ENCODE peak calls at places on chromosomes 5 and 9, in nine cellular contexts. One of them, this sample, is unnamed.

GRCh38 chr5:97417977-97418376 is 234.9 kb upstream of the RIOK2 start:
- DNase-seq in HL-60: no peak
- DNase-seq in amniotic stem cell: no peak
- DNase-seq in T-helper 1 cell: no peak
- DNase-seq in stimulated activated CD8-positive, alpha-beta memory T cell treated with anti-CD3 and anti-CD28 coated beads, Interleukin-15, amount 100 ng/mL, for 1 hour: no peak
- DNase-seq in psoas muscle: no peak
- DNase-seq in ELF-1: no peak
- DNase-seq in left cardiac atrium: no peak
- DNase-seq in fibroblast of lung: no peak
- DNase-seq in this sample: no peak

GRCh38 chr5:86881493-86882090 is 263.9 kb downstream of the COX7C start:
- DNase-seq in HL-60: no peak
- DNase-seq in amniotic stem cell: no peak
- DNase-seq in T-helper 1 cell: no peak
- DNase-seq in stimulated activated CD8-positive, alpha-beta memory T cell treated with anti-CD3 and anti-CD28 coated beads, Interleukin-15, amount 100 ng/mL, for 1 hour: no peak
- DNase-seq in psoas muscle: no peak
- DNase-seq in ELF-1: peak
- DNase-seq in left cardiac atrium: no peak
- DNase-seq in fibroblast of lung: no peak
- DNase-seq in this sample: no peak

GRCh38 chr9:136567651-136568287 is 21.9 kb upstream of the NOTCH1 start:
- DNase-seq in HL-60: no peak
- DNase-seq in amniotic stem cell: no peak
- DNase-seq in T-helper 1 cell: no peak
- DNase-seq in stimulated activated CD8-positive, alpha-beta memory T cell treated with anti-CD3 and anti-CD28 coated beads, Interleukin-15, amount 100 ng/mL, for 1 hour: no peak
- DNase-seq in psoas muscle: peak
- DNase-seq in ELF-1: peak
- DNase-seq in left cardiac atrium: peak
- DNase-seq in fibroblast of lung: peak
- DNase-seq in this sample: no peak

GRCh38 chr9:78713746-78714405 is 417.0 kb downstream of the PSAT1 start:
- DNase-seq in HL-60: no peak
- DNase-seq in amniotic stem cell: no peak
- DNase-seq in T-helper 1 cell: no peak
- DNase-seq in stimulated activated CD8-positive, alpha-beta memory T cell treated with anti-CD3 and anti-CD28 coated beads, Interleukin-15, amount 100 ng/mL, for 1 hour: no peak
- DNase-seq in psoas muscle: no peak
- DNase-seq in ELF-1: no peak
- DNase-seq in left cardiac atrium: no peak
- DNase-seq in fibroblast of lung: no peak
- DNase-seq in this sample: no peak

GRCh38 chr9:129557192-129558036 is 63.5 kb downstream of the C9orf50 start:
- DNase-seq in HL-60: no peak
- DNase-seq in amniotic stem cell: no peak
- DNase-seq in T-helper 1 cell: no peak
- DNase-seq in stimulated activated CD8-positive, alpha-beta memory T cell treated with anti-CD3 and anti-CD28 coated beads, Interleukin-15, amount 100 ng/mL, for 1 hour: no peak
- DNase-seq in psoas muscle: no peak
- DNase-seq in ELF-1: peak
- DNase-seq in left cardiac atrium: peak
- DNase-seq in fibroblast of lung: peak
- DNase-seq in this sample: no peak

GRCh38 chr5:115342593-115343377 is 46.3 kb upstream of the CCDC112 start:
- DNase-seq in HL-60: no peak
- DNase-seq in amniotic stem cell: no peak
- DNase-seq in T-helper 1 cell: no peak
- DNase-seq in stimulated activated CD8-positive, alpha-beta memory T cell treated with anti-CD3 and anti-CD28 coated beads, Interleukin-15, amount 100 ng/mL, for 1 hour: no peak
- DNase-seq in psoas muscle: no peak
- DNase-seq in ELF-1: no peak
- DNase-seq in left cardiac atrium: no peak
- DNase-seq in fibroblast of lung: no peak
- DNase-seq in this sample: no peak

GRCh38 chr5:177294632-177295031 is 8.9 kb downstream of the RAB24 start:
- DNase-seq in HL-60: no peak
- DNase-seq in amniotic stem cell: no peak
- DNase-seq in T-helper 1 cell: no peak
- DNase-seq in stimulated activated CD8-positive, alpha-beta memory T cell treated with anti-CD3 and anti-CD28 coated beads, Interleukin-15, amount 100 ng/mL, for 1 hour: no peak
- DNase-seq in psoas muscle: no peak
- DNase-seq in ELF-1: no peak
- DNase-seq in left cardiac atrium: no peak
- DNase-seq in fibroblast of lung: no peak
- DNase-seq in this sample: no peak

GRCh38 chr9:69180670-69181069 is 6.6 kb downstream of the TJP2 start:
- DNase-seq in HL-60: peak
- DNase-seq in amniotic stem cell: peak
- DNase-seq in T-helper 1 cell: peak
- DNase-seq in stimulated activated CD8-positive, alpha-beta memory T cell treated with anti-CD3 and anti-CD28 coated beads, Interleukin-15, amount 100 ng/mL, for 1 hour: peak
- DNase-seq in psoas muscle: no peak
- DNase-seq in ELF-1: no peak
- DNase-seq in left cardiac atrium: peak
- DNase-seq in fibroblast of lung: peak
- DNase-seq in this sample: no peak

GRCh38 chr5:98927242-98927987 is 1.4 kb downstream of the CHD1 start:
- DNase-seq in HL-60: no peak
- DNase-seq in amniotic stem cell: no peak
- DNase-seq in T-helper 1 cell: peak
- DNase-seq in stimulated activated CD8-positive, alpha-beta memory T cell treated with anti-CD3 and anti-CD28 coated beads, Interleukin-15, amount 100 ng/mL, for 1 hour: peak
- DNase-seq in psoas muscle: no peak
- DNase-seq in ELF-1: peak
- DNase-seq in left cardiac atrium: peak
- DNase-seq in fibroblast of lung: peak
- DNase-seq in this sample: peak

GRCh38 chr9:116234091-116234490 is 80.5 kb downstream of the PAPPA start:
- DNase-seq in HL-60: no peak
- DNase-seq in amniotic stem cell: peak
- DNase-seq in T-helper 1 cell: no peak
- DNase-seq in stimulated activated CD8-positive, alpha-beta memory T cell treated with anti-CD3 and anti-CD28 coated beads, Interleukin-15, amount 100 ng/mL, for 1 hour: no peak
- DNase-seq in psoas muscle: no peak
- DNase-seq in ELF-1: peak
- DNase-seq in left cardiac atrium: no peak
- DNase-seq in fibroblast of lung: peak
- DNase-seq in this sample: no peak

GRCh38 chr9:35035851-35036701 is 36.3 kb downstream of the VCP start:
- DNase-seq in HL-60: no peak
- DNase-seq in amniotic stem cell: no peak
- DNase-seq in T-helper 1 cell: peak
- DNase-seq in stimulated activated CD8-positive, alpha-beta memory T cell treated with anti-CD3 and anti-CD28 coated beads, Interleukin-15, amount 100 ng/mL, for 1 hour: no peak
- DNase-seq in psoas muscle: peak
- DNase-seq in ELF-1: peak
- DNase-seq in left cardiac atrium: peak
- DNase-seq in fibroblast of lung: peak
- DNase-seq in this sample: no peak

GRCh38 chr5:75611324-75612210 is at the start of gene ANKDD1B:
- DNase-seq in HL-60: no peak
- DNase-seq in amniotic stem cell: no peak
- DNase-seq in T-helper 1 cell: no peak
- DNase-seq in stimulated activated CD8-positive, alpha-beta memory T cell treated with anti-CD3 and anti-CD28 coated beads, Interleukin-15, amount 100 ng/mL, for 1 hour: no peak
- DNase-seq in psoas muscle: peak
- DNase-seq in ELF-1: peak
- DNase-seq in left cardiac atrium: peak
- DNase-seq in fibroblast of lung: peak
- DNase-seq in this sample: no peak

GRCh38 chr5:93611900-93612898 is 29.2 kb downstream of the NR2F1 start:
- DNase-seq in HL-60: no peak
- DNase-seq in amniotic stem cell: no peak
- DNase-seq in T-helper 1 cell: no peak
- DNase-seq in stimulated activated CD8-positive, alpha-beta memory T cell treated with anti-CD3 and anti-CD28 coated beads, Interleukin-15, amount 100 ng/mL, for 1 hour: no peak
- DNase-seq in psoas muscle: no peak
- DNase-seq in ELF-1: peak
- DNase-seq in left cardiac atrium: no peak
- DNase-seq in fibroblast of lung: peak
- DNase-seq in this sample: no peak

GRCh38 chr5:14406554-14406849 is 175.1 kb upstream of the OTULINL start:
- DNase-seq in HL-60: no peak
- DNase-seq in amniotic stem cell: peak
- DNase-seq in T-helper 1 cell: no peak
- DNase-seq in stimulated activated CD8-positive, alpha-beta memory T cell treated with anti-CD3 and anti-CD28 coated beads, Interleukin-15, amount 100 ng/mL, for 1 hour: no peak
- DNase-seq in psoas muscle: no peak
- DNase-seq in ELF-1: no peak
- DNase-seq in left cardiac atrium: no peak
- DNase-seq in fibroblast of lung: peak
- DNase-seq in this sample: no peak

GRCh38 chr9:82606761-82607382 is 456.1 kb downstream of the RASEF start:
- DNase-seq in HL-60: peak
- DNase-seq in amniotic stem cell: peak
- DNase-seq in T-helper 1 cell: no peak
- DNase-seq in stimulated activated CD8-positive, alpha-beta memory T cell treated with anti-CD3 and anti-CD28 coated beads, Interleukin-15, amount 100 ng/mL, for 1 hour: no peak
- DNase-seq in psoas muscle: no peak
- DNase-seq in ELF-1: peak
- DNase-seq in left cardiac atrium: no peak
- DNase-seq in fibroblast of lung: peak
- DNase-seq in this sample: no peak

GRCh38 chr9:134455951-134456739 is 129.9 kb downstream of the RXRA start:
- DNase-seq in HL-60: peak
- DNase-seq in amniotic stem cell: peak
- DNase-seq in T-helper 1 cell: peak
- DNase-seq in stimulated activated CD8-positive, alpha-beta memory T cell treated with anti-CD3 and anti-CD28 coated beads, Interleukin-15, amount 100 ng/mL, for 1 hour: peak
- DNase-seq in psoas muscle: peak
- DNase-seq in ELF-1: peak
- DNase-seq in left cardiac atrium: peak
- DNase-seq in fibroblast of lung: peak
- DNase-seq in this sample: peak

GRCh38 chr9:13244190-13244589 is 35.3 kb downstream of the MPDZ start:
- DNase-seq in HL-60: no peak
- DNase-seq in amniotic stem cell: no peak
- DNase-seq in T-helper 1 cell: no peak
- DNase-seq in stimulated activated CD8-positive, alpha-beta memory T cell treated with anti-CD3 and anti-CD28 coated beads, Interleukin-15, amount 100 ng/mL, for 1 hour: no peak
- DNase-seq in psoas muscle: no peak
- DNase-seq in ELF-1: no peak
- DNase-seq in left cardiac atrium: no peak
- DNase-seq in fibroblast of lung: no peak
- DNase-seq in this sample: no peak

GRCh38 chr5:140011297-140011802 is 31.7 kb downstream of the NRG2 start:
- DNase-seq in HL-60: no peak
- DNase-seq in amniotic stem cell: no peak
- DNase-seq in T-helper 1 cell: no peak
- DNase-seq in stimulated activated CD8-positive, alpha-beta memory T cell treated with anti-CD3 and anti-CD28 coated beads, Interleukin-15, amount 100 ng/mL, for 1 hour: no peak
- DNase-seq in psoas muscle: peak
- DNase-seq in ELF-1: no peak
- DNase-seq in left cardiac atrium: no peak
- DNase-seq in fibroblast of lung: no peak
- DNase-seq in this sample: no peak

GRCh38 chr9:131733601-131734061 is 6.2 kb downstream of the RAPGEF1 start:
- DNase-seq in HL-60: no peak
- DNase-seq in amniotic stem cell: peak
- DNase-seq in T-helper 1 cell: peak
- DNase-seq in stimulated activated CD8-positive, alpha-beta memory T cell treated with anti-CD3 and anti-CD28 coated beads, Interleukin-15, amount 100 ng/mL, for 1 hour: no peak
- DNase-seq in psoas muscle: peak
- DNase-seq in ELF-1: peak
- DNase-seq in left cardiac atrium: peak
- DNase-seq in fibroblast of lung: peak
- DNase-seq in this sample: peak

GRCh38 chr5:65722575-65723424 is 795 bp downstream of the NLN start:
- DNase-seq in HL-60: no peak
- DNase-seq in amniotic stem cell: no peak
- DNase-seq in T-helper 1 cell: no peak
- DNase-seq in stimulated activated CD8-positive, alpha-beta memory T cell treated with anti-CD3 and anti-CD28 coated beads, Interleukin-15, amount 100 ng/mL, for 1 hour: no peak
- DNase-seq in psoas muscle: no peak
- DNase-seq in ELF-1: peak
- DNase-seq in left cardiac atrium: peak
- DNase-seq in fibroblast of lung: peak
- DNase-seq in this sample: no peak

GRCh38 chr9:134206317-134207300 is 42.2 kb upstream of the RNU6ATAC start:
- DNase-seq in HL-60: no peak
- DNase-seq in amniotic stem cell: no peak
- DNase-seq in T-helper 1 cell: no peak
- DNase-seq in stimulated activated CD8-positive, alpha-beta memory T cell treated with anti-CD3 and anti-CD28 coated beads, Interleukin-15, amount 100 ng/mL, for 1 hour: no peak
- DNase-seq in psoas muscle: peak
- DNase-seq in ELF-1: no peak
- DNase-seq in left cardiac atrium: peak
- DNase-seq in fibroblast of lung: no peak
- DNase-seq in this sample: no peak

GRCh38 chr5:68336200-68336599 is 120.6 kb downstream of the PIK3R1 start:
- DNase-seq in HL-60: no peak
- DNase-seq in amniotic stem cell: no peak
- DNase-seq in T-helper 1 cell: no peak
- DNase-seq in stimulated activated CD8-positive, alpha-beta memory T cell treated with anti-CD3 and anti-CD28 coated beads, Interleukin-15, amount 100 ng/mL, for 1 hour: no peak
- DNase-seq in psoas muscle: no peak
- DNase-seq in ELF-1: no peak
- DNase-seq in left cardiac atrium: no peak
- DNase-seq in fibroblast of lung: no peak
- DNase-seq in this sample: no peak

GRCh38 chr5:155529366-155529765 is 515.8 kb downstream of the KIF4B start:
- DNase-seq in HL-60: no peak
- DNase-seq in amniotic stem cell: no peak
- DNase-seq in T-helper 1 cell: no peak
- DNase-seq in stimulated activated CD8-positive, alpha-beta memory T cell treated with anti-CD3 and anti-CD28 coated beads, Interleukin-15, amount 100 ng/mL, for 1 hour: no peak
- DNase-seq in psoas muscle: no peak
- DNase-seq in ELF-1: peak
- DNase-seq in left cardiac atrium: no peak
- DNase-seq in fibroblast of lung: no peak
- DNase-seq in this sample: no peak

GRCh38 chr5:154395407-154396106 is 50.2 kb upstream of the SAP30L start:
- DNase-seq in HL-60: no peak
- DNase-seq in amniotic stem cell: no peak
- DNase-seq in T-helper 1 cell: no peak
- DNase-seq in stimulated activated CD8-positive, alpha-beta memory T cell treated with anti-CD3 and anti-CD28 coated beads, Interleukin-15, amount 100 ng/mL, for 1 hour: no peak
- DNase-seq in psoas muscle: peak
- DNase-seq in ELF-1: peak
- DNase-seq in left cardiac atrium: peak
- DNase-seq in fibroblast of lung: no peak
- DNase-seq in this sample: no peak

GRCh38 chr9:121261107-121261460 is 6.9 kb upstream of the GSN start:
- DNase-seq in HL-60: no peak
- DNase-seq in amniotic stem cell: no peak
- DNase-seq in T-helper 1 cell: no peak
- DNase-seq in stimulated activated CD8-positive, alpha-beta memory T cell treated with anti-CD3 and anti-CD28 coated beads, Interleukin-15, amount 100 ng/mL, for 1 hour: no peak
- DNase-seq in psoas muscle: peak
- DNase-seq in ELF-1: peak
- DNase-seq in left cardiac atrium: no peak
- DNase-seq in fibroblast of lung: peak
- DNase-seq in this sample: no peak

GRCh38 chr5:116719087-116719486 is 144.5 kb upstream of the SEMA6A start:
- DNase-seq in HL-60: no peak
- DNase-seq in amniotic stem cell: no peak
- DNase-seq in T-helper 1 cell: no peak
- DNase-seq in stimulated activated CD8-positive, alpha-beta memory T cell treated with anti-CD3 and anti-CD28 coated beads, Interleukin-15, amount 100 ng/mL, for 1 hour: no peak
- DNase-seq in psoas muscle: no peak
- DNase-seq in ELF-1: no peak
- DNase-seq in left cardiac atrium: no peak
- DNase-seq in fibroblast of lung: no peak
- DNase-seq in this sample: no peak

GRCh38 chr5:157049605-157050004 is 9.3 kb downstream of the HAVCR1 start:
- DNase-seq in HL-60: no peak
- DNase-seq in amniotic stem cell: no peak
- DNase-seq in T-helper 1 cell: no peak
- DNase-seq in stimulated activated CD8-positive, alpha-beta memory T cell treated with anti-CD3 and anti-CD28 coated beads, Interleukin-15, amount 100 ng/mL, for 1 hour: no peak
- DNase-seq in psoas muscle: no peak
- DNase-seq in ELF-1: peak
- DNase-seq in left cardiac atrium: no peak
- DNase-seq in fibroblast of lung: no peak
- DNase-seq in this sample: no peak

GRCh38 chr9:88816141-88816540 is 175.1 kb upstream of the S1PR3 start:
- DNase-seq in HL-60: no peak
- DNase-seq in amniotic stem cell: no peak
- DNase-seq in T-helper 1 cell: no peak
- DNase-seq in stimulated activated CD8-positive, alpha-beta memory T cell treated with anti-CD3 and anti-CD28 coated beads, Interleukin-15, amount 100 ng/mL, for 1 hour: no peak
- DNase-seq in psoas muscle: no peak
- DNase-seq in ELF-1: no peak
- DNase-seq in left cardiac atrium: no peak
- DNase-seq in fibroblast of lung: no peak
- DNase-seq in this sample: no peak

GRCh38 chr5:143400541-143401252 is 2.8 kb downstream of the NR3C1 start:
- DNase-seq in HL-60: no peak
- DNase-seq in amniotic stem cell: no peak
- DNase-seq in T-helper 1 cell: no peak
- DNase-seq in stimulated activated CD8-positive, alpha-beta memory T cell treated with anti-CD3 and anti-CD28 coated beads, Interleukin-15, amount 100 ng/mL, for 1 hour: no peak
- DNase-seq in psoas muscle: no peak
- DNase-seq in ELF-1: no peak
- DNase-seq in left cardiac atrium: no peak
- DNase-seq in fibroblast of lung: peak
- DNase-seq in this sample: no peak

GRCh38 chr9:108911820-108912219 is 22.1 kb downstream of the ELP1 start:
- DNase-seq in HL-60: no peak
- DNase-seq in amniotic stem cell: no peak
- DNase-seq in T-helper 1 cell: no peak
- DNase-seq in stimulated activated CD8-positive, alpha-beta memory T cell treated with anti-CD3 and anti-CD28 coated beads, Interleukin-15, amount 100 ng/mL, for 1 hour: no peak
- DNase-seq in psoas muscle: no peak
- DNase-seq in ELF-1: no peak
- DNase-seq in left cardiac atrium: no peak
- DNase-seq in fibroblast of lung: no peak
- DNase-seq in this sample: no peak

GRCh38 chr5:171649002-171649401 is 136.6 kb upstream of the SMIM23 start:
- DNase-seq in HL-60: no peak
- DNase-seq in amniotic stem cell: no peak
- DNase-seq in T-helper 1 cell: no peak
- DNase-seq in stimulated activated CD8-positive, alpha-beta memory T cell treated with anti-CD3 and anti-CD28 coated beads, Interleukin-15, amount 100 ng/mL, for 1 hour: no peak
- DNase-seq in psoas muscle: no peak
- DNase-seq in ELF-1: no peak
- DNase-seq in left cardiac atrium: no peak
- DNase-seq in fibroblast of lung: no peak
- DNase-seq in this sample: no peak

This sample was measured in effector memory CD8-positive, alpha-beta T cell.